ENCODE peak calls at places on chromosomes 6 and 20, in eight cellular contexts. M is HepG2; V is thoracic aorta; O is transverse colon; T is aorta; A is GM23338; Y is heart left ventricle; X is CD8-positive, alpha-beta memory T cell. W is an unnamed sample.

GRCh38 chr20:6053064-6053775 is 640 bp downstream of the LRRN4 start:
- DNase-seq in M (no peak), V (no peak), A (no peak), Y (no peak), T (no peak), X (no peak), O (no peak), W (no peak)

GRCh38 chr6:162825597-162825996 is 97.8 kb downstream of the PACRG start:
- DNase-seq in O (no peak), X (no peak), M (no peak), T (no peak), Y (no peak), A (no peak), V (no peak), W (no peak)

GRCh38 chr6:17885079-17885478 is 102.4 kb downstream of the KIF13A start:
- DNase-seq in M (no peak), V (no peak), O (no peak), Y (no peak), T (no peak), A (no peak), X (no peak), W (no peak)

GRCh38 chr6:4242593-4242992 is 107.2 kb upstream of the ECI2 start:
- DNase-seq in Y (no peak), O (no peak), T (no peak), V (no peak), M (no peak), A (no peak), X (no peak), W (no peak)

GRCh38 chr6:24824142-24824755 is 25.5 kb upstream of the ARMH2 start:
- DNase-seq in M (peak; percentile 53), O (no peak), T (no peak), V (no peak), A (no peak), Y (no peak), X (no peak), W (no peak)

GRCh38 chr6:1215023-1215422 is 96.9 kb upstream of the FOXQ1 start:
- DNase-seq in O (no peak), V (no peak), X (no peak), A (no peak), Y (no peak), T (no peak), M (no peak), W (no peak)

GRCh38 chr6:39984051-39984450 is 49.8 kb upstream of the MOCS1 start:
- DNase-seq in A (no peak), O (no peak), M (no peak), Y (no peak), X (no peak), V (no peak), T (no peak), W (no peak)

GRCh38 chr6:133892444-133893323 is 3.8 kb downstream of the TCF21 start:
- DNase-seq in O (no peak), A (peak; percentile 59), M (no peak), Y (no peak), V (no peak), X (no peak), T (no peak), W (no peak)

GRCh38 chr20:24423794-24424307 is 45.6 kb upstream of the SYNDIG1 start:
- DNase-seq in O (no peak), A (no peak), T (no peak), M (no peak), X (no peak), Y (no peak), V (no peak), W (no peak)

GRCh38 chr6:100665041-100665380 is 200.3 kb upstream of the SIM1 start:
- DNase-seq in T (no peak), M (no peak), A (peak; percentile 15), V (no peak), O (peak; percentile 19), Y (no peak), X (no peak), W (no peak)

GRCh38 chr6:82870582-82871172 is 195.0 kb downstream of the UBE3D start:
- DNase-seq in A (no peak), Y (no peak), X (no peak), M (no peak), T (no peak), V (no peak), O (no peak), W (no peak)

GRCh38 chr6:30845183-30845582 is 39.1 kb upstream of the DDR1 start:
- DNase-seq in X (no peak), V (no peak), O (no peak), Y (no peak), T (no peak), A (peak; percentile 76), M (no peak), W (no peak)

DNA sequence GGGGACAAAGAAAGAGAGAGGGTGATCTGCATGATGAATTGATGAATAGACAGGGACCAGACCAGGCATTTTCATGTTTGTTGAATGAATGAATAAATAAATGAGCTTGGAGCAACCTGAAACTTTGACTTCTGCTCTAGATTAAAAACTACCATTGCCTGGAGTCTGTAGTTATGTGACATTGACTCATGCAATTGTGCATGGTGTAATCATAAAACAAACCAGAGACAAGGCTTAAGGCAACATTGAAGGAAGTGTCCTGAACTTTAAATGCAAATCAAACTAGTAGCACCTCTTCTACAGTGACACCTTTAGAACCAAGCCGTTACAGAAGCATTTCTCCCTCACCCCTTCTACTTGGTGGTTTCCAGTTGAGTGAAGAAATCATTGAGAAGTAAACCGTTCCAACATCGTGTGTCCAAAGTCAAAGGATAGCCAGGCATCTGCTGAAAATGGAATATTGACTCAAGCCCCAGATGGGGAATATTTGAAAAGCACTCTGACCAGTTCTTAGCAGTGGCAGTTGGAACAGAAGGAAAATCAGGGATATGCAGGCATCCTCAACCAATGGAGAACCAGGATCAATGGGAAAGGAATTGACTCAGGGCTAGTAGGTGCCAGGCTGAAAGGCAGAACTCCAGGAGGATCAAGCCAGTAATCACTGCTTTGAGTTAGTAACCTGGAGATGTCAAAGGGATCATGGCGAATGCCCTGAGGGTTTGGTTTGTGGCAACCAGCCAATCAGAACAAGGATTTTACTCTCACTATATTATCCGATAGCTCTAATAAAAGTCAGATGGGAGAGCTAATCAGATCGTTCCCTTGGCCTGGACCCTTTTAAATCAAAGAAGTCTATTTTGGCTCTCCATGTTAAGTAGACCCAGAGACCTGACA is 171.2 kb upstream of the TSHZ2 start:
- DNase-seq in X (no peak), T (no peak), O (no peak), V (no peak), Y (no peak), M (no peak), A (no peak), W (no peak)
- H3K4me1 ChIP-seq in X (no peaks in the 10 kb centered on the region), T (no peaks in the 10 kb centered on the region), O (no peaks in the 10 kb centered on the region), V (no peaks in the 10 kb centered on the region), Y (no peaks in the 10 kb centered on the region), M (no peaks in the 10 kb centered on the region), A (no peaks in the 10 kb centered on the region), W (no peaks in the 10 kb centered on the region)

DNA sequence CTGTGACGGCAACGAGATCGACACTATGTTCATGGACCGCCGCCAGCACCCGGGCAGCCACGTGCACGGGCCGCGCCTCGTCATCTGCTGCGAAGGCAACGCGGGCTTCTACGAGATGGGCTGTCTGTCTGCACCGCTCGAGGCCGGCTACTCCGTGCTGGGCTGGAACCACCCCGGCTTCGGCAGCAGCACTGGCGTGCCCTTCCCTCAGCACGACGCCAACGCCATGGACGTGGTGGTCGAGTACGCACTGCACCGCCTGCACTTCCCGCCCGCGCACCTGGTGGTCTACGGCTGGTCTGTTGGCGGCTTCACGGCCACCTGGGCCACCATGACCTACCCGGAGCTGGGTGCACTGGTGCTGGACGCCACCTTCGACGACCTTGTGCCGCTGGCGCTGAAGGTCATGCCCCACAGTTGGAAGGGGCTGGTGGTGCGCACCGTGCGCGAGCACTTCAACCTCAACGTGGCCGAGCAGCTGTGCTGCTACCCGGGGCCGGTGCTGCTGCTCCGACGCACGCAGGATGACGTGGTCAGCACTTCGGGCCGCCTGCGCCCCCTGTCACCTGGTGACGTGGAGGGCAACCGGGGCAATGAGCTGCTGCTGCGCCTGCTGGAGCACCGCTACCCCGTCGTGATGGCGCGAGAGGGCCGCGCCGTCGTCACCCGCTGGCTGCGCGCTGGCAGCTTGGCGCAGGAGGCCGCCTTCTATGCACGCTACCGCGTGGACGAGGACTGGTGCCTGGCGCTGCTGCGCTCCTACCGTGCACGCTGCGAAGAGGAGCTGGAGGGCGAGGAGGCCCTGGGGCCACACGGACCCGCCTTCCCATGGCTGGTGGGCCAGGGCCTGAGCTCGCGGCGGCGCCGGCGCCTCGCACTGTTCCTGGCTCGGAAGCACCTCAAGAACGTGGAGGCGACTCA is 943 bp downstream of the ABHD16B start:
- DNase-seq in M (no peak), T (peak; percentile 77), V (no peak), Y (no peak), A (no peak), O (no peak), X (no peak), W (peak; percentile 51)
- H3K4me1 ChIP-seq in M (peaks cover 51% of the 10 kb centered on the region), T (no peaks in the 10 kb centered on the region), V (peaks cover 20% of the 10 kb centered on the region), Y (peaks cover 45% of the 10 kb centered on the region), A (peaks cover 45% of the 10 kb centered on the region), O (peaks cover 35% of the 10 kb centered on the region), X (peaks cover 41% of the 10 kb centered on the region), W (peaks cover 28% of the 10 kb centered on the region)

DNA sequence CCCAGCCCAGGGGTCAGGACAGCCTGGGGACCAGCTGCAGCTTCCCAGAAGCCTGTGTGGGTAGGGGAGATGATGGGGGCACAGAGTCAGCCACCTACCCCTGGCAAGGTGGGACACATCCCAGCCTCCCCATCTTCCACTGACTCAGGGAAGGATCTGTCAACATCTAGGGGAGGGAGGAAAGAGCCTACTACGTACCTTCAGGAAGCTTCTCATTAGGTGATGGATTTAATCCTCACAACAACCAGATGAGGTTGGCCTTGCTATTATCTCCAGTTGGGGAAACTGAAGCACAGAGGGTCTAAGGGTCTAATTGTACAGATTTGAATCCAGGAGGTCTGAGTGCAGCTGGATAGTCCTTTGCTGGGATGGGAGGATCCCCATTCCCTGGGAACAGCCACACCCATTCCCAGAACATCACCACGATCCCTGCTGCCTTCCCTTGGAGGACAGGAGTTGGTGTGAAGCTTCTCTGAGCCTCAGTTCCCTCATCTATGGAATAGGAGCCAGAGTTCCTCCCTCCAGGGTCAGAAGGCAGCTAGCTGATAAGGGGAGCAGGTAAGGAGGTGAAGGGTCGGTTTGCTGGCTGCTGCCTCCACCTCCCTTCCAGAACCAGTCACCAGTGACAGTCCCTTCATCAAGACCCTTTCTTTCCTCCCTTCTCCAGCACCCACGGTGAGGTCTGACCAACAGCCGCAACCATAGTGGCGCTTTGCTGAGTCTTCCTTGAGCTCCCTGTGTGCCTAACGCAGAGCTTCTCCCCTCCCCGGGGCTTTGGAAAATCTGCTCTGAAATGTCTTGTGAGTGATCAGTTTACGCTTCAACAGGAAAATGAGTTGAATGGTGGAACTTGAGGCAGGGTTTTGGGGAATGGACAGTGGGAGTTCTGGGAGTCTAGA is 56.8 kb downstream of the CEBPB start:
- DNase-seq in V (no peak), O (no peak), Y (peak; percentile 7), X (no peak), A (no peak), M (no peak), T (no peak), W (no peak)
- H3K4me1 ChIP-seq in V (no peaks in the 10 kb centered on the region), O (peaks cover 14% of the 10 kb centered on the region), Y (no peaks in the 10 kb centered on the region), X (no peaks in the 10 kb centered on the region), A (no peaks in the 10 kb centered on the region), M (peaks cover 81% of the 10 kb centered on the region), T (no peaks in the 10 kb centered on the region), W (peaks cover 14% of the 10 kb centered on the region)

DNA sequence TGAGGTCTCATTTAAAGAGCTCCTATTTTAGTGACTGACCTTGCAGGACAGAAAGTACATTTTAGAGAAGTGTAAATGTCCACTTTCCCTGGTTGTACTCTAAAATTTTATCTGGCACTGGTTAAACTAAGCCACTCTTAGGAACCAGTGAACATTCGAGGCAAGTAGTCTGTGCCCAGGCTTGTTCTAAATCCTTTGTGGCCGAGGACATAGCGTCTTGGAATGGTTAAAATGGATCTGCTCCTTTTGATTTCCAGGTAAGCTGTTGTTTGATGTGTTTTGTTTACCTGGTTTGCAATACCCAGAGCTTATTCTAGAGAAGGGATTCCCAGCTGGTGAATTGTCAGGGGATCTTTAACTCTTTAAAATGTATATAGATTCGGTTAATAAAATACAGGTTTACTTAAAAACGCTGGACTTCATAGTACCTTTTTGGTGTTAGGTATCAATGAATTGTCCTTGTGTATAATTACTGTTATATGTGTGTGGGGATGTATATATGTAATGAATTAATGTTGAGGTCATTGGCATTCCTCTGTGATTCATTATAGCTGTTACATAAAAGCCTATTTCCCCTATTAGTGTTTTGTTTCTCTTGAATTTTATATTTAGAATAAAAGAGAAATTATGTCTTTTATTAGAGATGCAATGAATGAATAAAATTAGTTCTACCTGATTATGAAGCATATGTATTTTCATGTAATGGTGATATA is 15.8 kb downstream of the SNX9 start:
- DNase-seq in O (no peak), A (no peak), T (no peak), Y (no peak), V (no peak), M (no peak), X (no peak), W (no peak)
- H3K4me1 ChIP-seq in O (peaks cover 18% of the 10 kb centered on the region), A (peaks cover 44% of the 10 kb centered on the region), T (peaks cover 4% of the 10 kb centered on the region), Y (peaks cover 17% of the 10 kb centered on the region), V (peaks cover 31% of the 10 kb centered on the region), M (peaks cover 9% of the 10 kb centered on the region), X (peaks cover 9% of the 10 kb centered on the region), W (peaks cover 19% of the 10 kb centered on the region)